ENCODE peak calls at places on chromosomes 2 and 18, in ten cellular contexts. J, T, S, P, A, H, R, Q, I and W are unnamed samples.

GRCh38 chr2:24920813-24921441 is 890 bp upstream of the ADCY3 start:
- DNase-seq in Q (no peak), S (no peak), R (peak), P (peak), H (no peak), T (no peak), A (no peak), I (no peak), J (peak), W (peak)

GRCh38 chr2:174931724-174932123 is 73.5 kb downstream of the CHN1 start:
- DNase-seq in P (no peak), J (no peak), S (no peak), H (no peak), R (no peak), Q (peak), I (no peak), A (peak), T (peak), W (no peak)

GRCh38 chr2:239945751-239946569 is 79.2 kb downstream of the NDUFA10 start:
- DNase-seq in P (no peak), S (no peak), Q (no peak), J (peak), R (no peak), A (no peak), H (no peak), I (no peak), T (no peak), W (no peak)

GRCh38 chr2:112343827-112344585 is 68.6 kb downstream of the ZC3H6 start:
- DNase-seq in T (no peak), R (no peak), I (no peak), S (peak), P (no peak), H (no peak), J (no peak), A (no peak), Q (no peak), W (no peak)

GRCh38 chr2:198100323-198100722 is 295.9 kb downstream of the PLCL1 start:
- DNase-seq in H (no peak), R (no peak), S (no peak), P (no peak), J (no peak), Q (peak), T (no peak), I (no peak), A (peak), W (peak)

GRCh38 chr2:70709746-70710145 is 58.3 kb downstream of the ADD2 start:
- DNase-seq in R (no peak), T (no peak), A (no peak), Q (no peak), P (no peak), J (no peak), S (no peak), I (no peak), H (no peak), W (no peak)

GRCh38 chr2:31275976-31276375 is 42.0 kb downstream of the EHD3 start:
- DNase-seq in P (peak), A (no peak), H (no peak), T (no peak), I (no peak), S (no peak), J (no peak), Q (no peak), R (no peak), W (no peak)

GRCh38 chr2:58734365-58734764 is 493.2 kb upstream of the FANCL start:
- DNase-seq in R (peak), J (no peak), S (no peak), P (no peak), Q (peak), H (no peak), A (peak), I (no peak), T (peak), W (peak)

GRCh38 chr2:236965021-236965840 is 120.5 kb upstream of the COPS8 start:
- DNase-seq in I (no peak), H (no peak), P (no peak), R (no peak), A (no peak), T (no peak), J (peak), Q (peak), S (no peak), W (no peak)

GRCh38 chr2:212539145-212539880 is 711 bp upstream of the ERBB4 start:
- DNase-seq in I (no peak), R (peak), Q (peak), H (peak), S (no peak), A (peak), J (no peak), T (no peak), P (peak), W (peak)

GRCh38 chr18:28147674-28148171 is 29.2 kb downstream of the CDH2 start:
- DNase-seq in I (no peak), H (no peak), P (no peak), A (peak), S (no peak), R (no peak), Q (no peak), J (no peak), T (peak), W (peak)

GRCh38 chr2:205850172-205850571 is 167.9 kb downstream of the NRP2 start:
- DNase-seq in A (no peak), T (no peak), Q (no peak), R (no peak), S (no peak), I (no peak), H (no peak), P (no peak), J (no peak), W (no peak)

GRCh38 chr2:30455339-30455738 is 8.3 kb downstream of the LCLAT1 start:
- DNase-seq in H (no peak), A (no peak), P (no peak), T (no peak), Q (no peak), I (no peak), S (no peak), R (no peak), J (no peak), W (no peak)

GRCh38 chr2:61853086-61853847 is 593 bp downstream of the FAM161A start:
- DNase-seq in T (peak), A (peak), I (no peak), H (no peak), R (peak), Q (peak), S (no peak), P (peak), J (peak), W (peak)

GRCh38 chr2:232321817-232322559 is 56.6 kb upstream of the ALPP start:
- DNase-seq in T (no peak), A (no peak), Q (no peak), J (peak), I (no peak), R (no peak), P (no peak), S (no peak), H (no peak), W (no peak)

GRCh38 chr2:152062130-152063091 is 36.4 kb downstream of the CACNB4 start:
- DNase-seq in P (no peak), Q (peak), H (no peak), I (no peak), T (peak), J (no peak), A (peak), S (peak), R (no peak), W (peak)

GRCh38 chr2:180933332-180933731 is 47.1 kb upstream of the UBE2E3 start:
- DNase-seq in H (no peak), R (no peak), S (no peak), A (no peak), J (no peak), P (no peak), T (no peak), I (no peak), Q (no peak), W (no peak)

GRCh38 chr18:24831091-24831490 is 370.7 kb downstream of the HRH4 start:
- DNase-seq in J (no peak), Q (no peak), T (no peak), H (no peak), I (no peak), R (no peak), A (no peak), S (no peak), P (no peak), W (no peak)

GRCh38 chr2:34492781-34493455 is 893.8 kb upstream of the FAM98A start:
- DNase-seq in I (no peak), Q (no peak), T (no peak), J (no peak), H (no peak), R (no peak), A (no peak), P (no peak), S (no peak), W (no peak)

GRCh38 chr2:10083692-10084566 is 3.7 kb upstream of the CYS1 start:
- DNase-seq in T (no peak), A (no peak), S (no peak), J (no peak), P (no peak), Q (no peak), I (no peak), R (no peak), H (no peak), W (no peak)

GRCh38 chr2:54942373-54942772 is 107.9 kb downstream of the RTN4 start:
- DNase-seq in S (no peak), T (no peak), I (no peak), J (no peak), Q (no peak), R (no peak), A (no peak), H (peak), P (no peak), W (no peak)

GRCh38 chr2:236311286-236311685 is 47.1 kb upstream of the ASB18 start:
- DNase-seq in A (no peak), T (no peak), S (no peak), P (no peak), H (no peak), Q (no peak), R (no peak), J (no peak), I (no peak), W (no peak)

GRCh38 chr2:112920923-112921532 is 10.1 kb downstream of the IL37 start:
- DNase-seq in Q (peak), P (no peak), I (no peak), H (peak), A (peak), T (peak), S (no peak), R (peak), J (no peak), W (peak)

GRCh38 chr2:136051725-136052048 is 66.3 kb upstream of the DARS1 start:
- DNase-seq in H (no peak), S (no peak), I (no peak), P (no peak), T (no peak), A (no peak), R (no peak), J (no peak), Q (no peak), W (no peak)

GRCh38 chr2:160042054-160042453 is 20.4 kb downstream of the PLA2R1 start:
- DNase-seq in S (no peak), R (no peak), J (no peak), Q (no peak), A (peak), T (no peak), P (no peak), H (no peak), I (no peak), W (no peak)

GRCh38 chr18:64513401-64513800 is 364.5 kb upstream of the LINC00305 start:
- DNase-seq in S (no peak), R (no peak), T (no peak), H (no peak), Q (no peak), P (no peak), I (no peak), A (no peak), J (no peak), W (no peak)

GRCh38 chr2:109516445-109517117 is 97.2 kb downstream of the SEPTIN10 start:
- DNase-seq in P (peak), Q (peak), R (peak), A (peak), H (no peak), T (peak), I (peak), S (no peak), J (no peak), W (peak)

GRCh38 chr2:119028327-119029174 is 86.6 kb downstream of the MARCO start:
- DNase-seq in P (peak), A (peak), I (peak), J (no peak), Q (peak), H (no peak), S (no peak), R (peak), T (peak), W (peak)
- TF ChIP-seq CTCF in P (peak), A (peak), I (peak), J (peak), Q (peak), H (no peak), S (peak), R (peak), T (peak), W (peak)

DNA sequence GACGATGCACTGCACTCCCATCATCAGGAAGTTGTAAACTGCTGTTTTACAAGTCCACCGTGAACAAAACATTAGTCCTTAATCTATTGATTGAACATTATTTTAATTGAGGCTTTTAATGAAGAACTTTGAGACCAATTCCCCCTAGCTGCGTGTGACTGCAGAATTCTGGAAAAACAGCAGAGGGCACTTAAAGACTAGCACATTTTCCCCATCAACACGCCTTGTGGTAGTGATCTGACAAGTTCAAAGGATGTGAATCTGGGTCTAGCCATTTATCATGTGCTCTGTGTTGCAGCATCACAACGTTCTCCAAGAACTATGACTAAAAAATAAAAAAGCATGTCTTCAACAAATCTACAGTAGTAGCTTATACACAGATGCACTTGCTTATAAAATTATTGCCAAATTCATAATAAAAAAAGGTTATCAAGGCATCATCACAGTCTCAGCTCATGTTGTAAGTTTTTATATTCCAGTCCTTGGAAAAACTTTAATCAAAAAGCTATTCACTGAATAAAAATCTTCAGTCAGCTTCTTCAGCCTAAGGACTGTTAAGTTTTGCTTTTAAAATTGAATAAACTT is 35.8 kb downstream of the SKOR2 start:
- DNase-seq in H (no peak), Q (peak), T (peak), R (peak), A (peak), I (peak), J (no peak), S (peak), P (peak), W (peak)
- TF ChIP-seq CTCF in H (no peak), Q (peak), T (peak), R (no peak), A (peak), I (peak), J (peak), S (peak), P (peak), W (peak)

GRCh38 chr2:196241175-196241574 is 69.8 kb upstream of the STK17B start:
- DNase-seq in Q (no peak), H (no peak), J (peak), T (no peak), A (no peak), P (no peak), S (no peak), I (no peak), R (no peak), W (no peak)
- TF ChIP-seq CTCF in Q (no peak), H (no peak), J (no peak), T (no peak), A (no peak), P (no peak), S (no peak), I (no peak), R (no peak), W (no peak)

DNA sequence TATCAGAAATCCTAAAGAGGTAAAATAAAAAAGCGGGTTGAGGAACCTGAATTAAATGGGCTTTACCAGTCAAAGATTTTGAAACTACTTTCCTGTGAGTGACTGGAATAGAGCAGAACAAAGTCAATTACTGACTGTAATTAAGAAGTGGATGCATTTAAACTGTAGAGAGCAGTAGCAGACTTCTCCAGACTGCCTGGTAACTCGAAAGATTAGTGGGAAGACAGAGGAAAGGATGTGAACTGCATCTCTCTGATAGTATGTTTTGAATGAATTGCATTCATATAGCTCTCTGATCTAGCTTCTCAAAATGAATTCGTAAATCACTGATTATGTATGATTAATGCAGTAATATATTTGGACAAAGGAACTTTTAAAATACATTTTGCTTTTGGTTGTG is 303.9 kb downstream of the ARHGAP15 start:
- DNase-seq in I (no peak), Q (no peak), T (peak), R (no peak), S (no peak), P (peak), A (no peak), J (no peak), H (no peak), W (peak)
- TF ChIP-seq CTCF in I (no peak), Q (no peak), T (no peak), R (no peak), S (no peak), P (peak), A (no peak), J (peak), H (no peak), W (no peak)

GRCh38 chr2:128091691-128092050 is 671 bp downstream of the UGGT1 start:
- DNase-seq in J (no peak), H (no peak), A (peak), S (no peak), I (no peak), R (no peak), Q (peak), T (peak), P (no peak), W (peak)

GRCh38 chr2:128090909-128091690 is at the start of gene UGGT1:
- DNase-seq in R (peak), A (peak), J (peak), I (peak), Q (peak), T (peak), P (peak), H (peak), S (peak), W (peak)

GRCh38 chr2:128084757-128085156 is 6.2 kb upstream of the UGGT1 start:
- DNase-seq in A (no peak), T (no peak), Q (no peak), I (no peak), R (no peak), J (no peak), S (no peak), H (no peak), P (no peak), W (no peak)

GRCh38 chr2:128090575-128090908 is 458 bp upstream of the UGGT1 start:
- DNase-seq in P (no peak), S (no peak), J (no peak), A (no peak), R (no peak), I (no peak), H (no peak), Q (no peak), T (no peak), W (no peak)

DNA sequence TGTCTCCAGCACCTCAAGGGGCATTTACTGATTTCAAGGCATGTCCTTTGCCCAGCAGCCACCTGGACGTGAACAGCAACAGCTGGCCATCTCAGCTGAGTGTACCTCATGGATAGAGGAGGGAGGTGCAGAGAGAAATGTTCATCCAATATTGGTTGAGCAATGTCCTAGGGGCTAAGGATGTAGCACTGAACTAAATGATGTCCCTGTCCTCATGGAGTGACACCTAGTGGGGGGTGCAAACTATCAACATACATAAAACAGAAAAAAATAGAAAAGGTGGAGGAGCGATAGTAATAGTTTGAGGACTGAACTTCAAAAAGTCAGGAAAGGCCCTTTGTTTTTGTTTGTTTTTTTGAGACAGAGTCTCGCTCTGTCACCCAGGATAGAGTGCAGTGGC is 4.8 kb upstream of the UGGT1 start:
- DNase-seq in I (no peak), J (no peak), A (no peak), Q (no peak), S (no peak), P (no peak), T (no peak), H (no peak), R (no peak), W (no peak)
- TF ChIP-seq CTCF in I (no peak), J (no peak), A (no peak), Q (no peak), S (no peak), P (no peak), T (no peak), H (no peak), R (no peak), W (no peak)

GRCh38 chr18:58125183-58125582 is 81.2 kb downstream of the NEDD4L start:
- DNase-seq in Q (no peak), R (no peak), P (peak), T (peak), S (no peak), H (no peak), A (peak), I (no peak), J (no peak), W (no peak)
- TF ChIP-seq CTCF in Q (no peak), R (no peak), P (peak), T (no peak), S (no peak), H (no peak), A (no peak), I (peak), J (no peak), W (no peak)

DNA sequence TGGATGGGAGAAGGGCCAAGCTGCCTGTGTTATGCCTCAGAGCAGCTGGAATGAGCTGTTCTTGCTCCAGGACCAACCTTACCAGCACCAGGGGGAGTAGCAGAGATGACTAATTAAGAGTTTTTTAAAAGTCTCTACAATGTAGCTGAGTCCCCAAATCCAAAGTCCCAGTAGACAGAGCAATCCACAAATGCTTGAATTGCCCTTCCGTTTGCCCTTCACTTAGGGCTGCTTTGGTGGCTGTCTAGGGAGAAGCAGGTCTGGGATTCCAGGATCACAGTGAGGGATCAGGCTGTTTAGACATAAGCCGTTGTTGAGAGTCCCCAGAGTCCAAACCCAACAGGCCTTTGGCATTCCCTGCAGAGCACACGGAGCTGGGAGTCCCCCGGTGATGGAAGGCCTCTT is 59.4 kb downstream of the RHOB start:
- DNase-seq in A (peak), Q (no peak), P (no peak), R (no peak), I (no peak), S (no peak), T (peak), J (no peak), H (no peak), W (peak)
- TF ChIP-seq CTCF in A (peak), Q (no peak), P (no peak), R (no peak), I (no peak), S (peak), T (peak), J (no peak), H (no peak), W (no peak)

GRCh38 chr2:169225233-169225750 is 137.0 kb downstream of the LRP2 start:
- DNase-seq in I (no peak), P (no peak), J (no peak), A (no peak), H (no peak), Q (no peak), S (no peak), T (no peak), R (no peak), W (no peak)

GRCh38 chr2:169222665-169223064 is 139.7 kb downstream of the LRP2 start:
- DNase-seq in P (no peak), R (peak), J (no peak), I (no peak), A (no peak), T (peak), Q (peak), S (no peak), H (no peak), W (peak)

GRCh38 chr2:169225906-169226305 is 136.4 kb downstream of the LRP2 start:
- DNase-seq in J (no peak), T (no peak), P (no peak), S (no peak), A (no peak), H (no peak), R (no peak), I (no peak), Q (no peak), W (no peak)

GRCh38 chr2:169221745-169222369 is 140.5 kb downstream of the LRP2 start:
- DNase-seq in T (peak), R (no peak), J (no peak), P (no peak), H (no peak), S (no peak), Q (peak), A (peak), I (no peak), W (peak)
- TF ChIP-seq CTCF in T (peak), R (peak), J (peak), P (peak), H (peak), S (peak), Q (peak), A (peak), I (peak), W (peak)

GRCh38 chr2:42072349-42073118 is 24.7 kb downstream of the PKDCC start:
- DNase-seq in Q (no peak), I (no peak), A (no peak), R (no peak), S (no peak), P (peak), T (peak), J (peak), H (no peak), W (peak)
- TF ChIP-seq CTCF in Q (no peak), I (no peak), A (no peak), R (no peak), S (no peak), P (no peak), T (no peak), J (peak), H (no peak), W (no peak)

GRCh38 chr18:45316127-45316526 is 299.1 kb upstream of the SLC14A2 start:
- DNase-seq in T (no peak), Q (no peak), S (no peak), R (no peak), A (no peak), P (peak), H (no peak), I (no peak), J (no peak), W (no peak)
- TF ChIP-seq CTCF in T (no peak), Q (no peak), S (no peak), R (no peak), A (no peak), P (peak), H (no peak), I (no peak), J (no peak), W (no peak)